ENCODE peak calls at places on chromosomes 11 and 22, in ten cellular contexts. B is right lobe of liver; W is omental fat pad; J is upper lobe of right lung; D is CD8-positive, alpha-beta T cell; H is A549; V is CD4-positive, alpha-beta T cell; I is lower lobe of right lung; K is Panc1; G is heart right ventricle. O is an unnamed sample.

GRCh38 chr22:38176170-38176741 is 5.4 kb downstream of the PLA2G6 start:
- ATAC-seq in B (peak), W (peak), J (peak), D (peak), H (no peak), V (no peak), I (peak), K (peak), G (peak), O (peak)

GRCh38 chr11:61152816-61153592 is 8.2 kb downstream of the VPS37C start:
- ATAC-seq in B (no peak), W (peak), J (no peak), D (no peak), H (no peak), V (no peak), I (peak), K (peak), G (peak), O (peak)

GRCh38 chr11:86116996-86117705 is 48.3 kb upstream of the PICALM start:
- ATAC-seq in B (no peak), W (no peak), J (peak), D (no peak), H (peak), V (no peak), I (peak), K (no peak), G (peak), O (no peak)

GRCh38 chr11:77191823-77192495 is 63.9 kb downstream of the MYO7A start:
- ATAC-seq in B (no peak), W (peak), J (peak), D (peak), H (peak), V (peak), I (peak), K (peak), G (no peak), O (no peak)

GRCh38 chr11:125253289-125253688 is 88.7 kb downstream of the PKNOX2 start:
- ATAC-seq in B (no peak), W (no peak), J (no peak), D (no peak), H (no peak), V (no peak), I (no peak), K (no peak), G (peak), O (no peak)

GRCh38 chr11:130023204-130023603 is 20.6 kb upstream of the PRDM10 start:
- ATAC-seq in B (peak), W (no peak), J (peak), D (no peak), H (no peak), V (no peak), I (peak), K (peak), G (no peak), O (no peak)

GRCh38 chr11:124277809-124278208 is 21.6 kb downstream of the OR8G5 start:
- ATAC-seq in B (no peak), W (no peak), J (peak), D (no peak), H (no peak), V (no peak), I (no peak), K (no peak), G (no peak), O (no peak)

GRCh38 chr11:79396001-79396400 is 44.8 kb downstream of the TENM4 start:
- ATAC-seq in B (no peak), W (no peak), J (no peak), D (no peak), H (no peak), V (no peak), I (no peak), K (no peak), G (no peak), O (no peak)

GRCh38 chr11:66958956-66959274 is 732 bp upstream of the PC start:
- ATAC-seq in B (no peak), W (no peak), J (no peak), D (no peak), H (no peak), V (no peak), I (no peak), K (no peak), G (no peak), O (no peak)

GRCh38 chr22:35505394-35506258 is 35.0 kb upstream of the RASD2 start:
- ATAC-seq in B (no peak), W (no peak), J (no peak), D (no peak), H (no peak), V (no peak), I (no peak), K (no peak), G (no peak), O (no peak)

GRCh38 chr11:113184498-113184897 is 129.9 kb upstream of the TTC12 start:
- ATAC-seq in B (peak), W (peak), J (no peak), D (no peak), H (no peak), V (no peak), I (no peak), K (no peak), G (no peak), O (no peak)

GRCh38 chr22:30348395-30348794 is 8.3 kb downstream of the SF3A1 start:
- ATAC-seq in B (no peak), W (no peak), J (no peak), D (no peak), H (no peak), V (no peak), I (no peak), K (no peak), G (no peak), O (no peak)

GRCh38 chr11:14119357-14119756 is 156.8 kb downstream of the SPON1 start:
- ATAC-seq in B (no peak), W (no peak), J (peak), D (no peak), H (no peak), V (no peak), I (peak), K (no peak), G (no peak), O (no peak)

GRCh38 chr11:103877221-103877620 is 159.2 kb upstream of the DDI1 start:
- ATAC-seq in B (no peak), W (no peak), J (no peak), D (no peak), H (no peak), V (no peak), I (no peak), K (no peak), G (no peak), O (no peak)

GRCh38 chr11:13207665-13208594 is 69.7 kb upstream of the BMAL1 start:
- ATAC-seq in B (peak), W (peak), J (peak), D (peak), H (peak), V (peak), I (peak), K (peak), G (peak), O (peak)

GRCh38 chr11:125211191-125211953 is 46.8 kb downstream of the PKNOX2 start:
- ATAC-seq in B (no peak), W (no peak), J (no peak), D (no peak), H (no peak), V (no peak), I (peak), K (no peak), G (no peak), O (no peak)

GRCh38 chr22:22769434-22770279 is 118.0 kb upstream of the IGLL5 start:
- ATAC-seq in B (no peak), W (no peak), J (no peak), D (no peak), H (no peak), V (no peak), I (no peak), K (no peak), G (no peak), O (no peak)

GRCh38 chr11:36123353-36124220 is 165.6 kb downstream of the COMMD9 start:
- ATAC-seq in B (no peak), W (no peak), J (no peak), D (no peak), H (no peak), V (no peak), I (no peak), K (no peak), G (no peak), O (no peak)

GRCh38 chr11:13149991-13150390 is 127.6 kb upstream of the BMAL1 start:
- ATAC-seq in B (no peak), W (no peak), J (no peak), D (no peak), H (no peak), V (no peak), I (no peak), K (no peak), G (no peak), O (no peak)

GRCh38 chr11:36566407-36567053 is 1.3 kb upstream of the RAG1 start:
- ATAC-seq in B (no peak), W (no peak), J (no peak), D (no peak), H (no peak), V (no peak), I (no peak), K (no peak), G (no peak), O (no peak)

GRCh38 chr11:11512090-11512489 is 109.7 kb downstream of the GALNT18 start:
- ATAC-seq in B (no peak), W (no peak), J (no peak), D (no peak), H (no peak), V (no peak), I (no peak), K (no peak), G (peak), O (no peak)

GRCh38 chr22:17842386-17842785 is 68.1 kb upstream of the BID start:
- ATAC-seq in B (peak), W (peak), J (peak), D (peak), H (no peak), V (peak), I (no peak), K (no peak), G (peak), O (no peak)

GRCh38 chr11:111665779-111666178 is 63.5 kb downstream of the SIK2 start:
- ATAC-seq in B (peak), W (no peak), J (peak), D (no peak), H (no peak), V (no peak), I (peak), K (peak), G (peak), O (no peak)

DNA sequence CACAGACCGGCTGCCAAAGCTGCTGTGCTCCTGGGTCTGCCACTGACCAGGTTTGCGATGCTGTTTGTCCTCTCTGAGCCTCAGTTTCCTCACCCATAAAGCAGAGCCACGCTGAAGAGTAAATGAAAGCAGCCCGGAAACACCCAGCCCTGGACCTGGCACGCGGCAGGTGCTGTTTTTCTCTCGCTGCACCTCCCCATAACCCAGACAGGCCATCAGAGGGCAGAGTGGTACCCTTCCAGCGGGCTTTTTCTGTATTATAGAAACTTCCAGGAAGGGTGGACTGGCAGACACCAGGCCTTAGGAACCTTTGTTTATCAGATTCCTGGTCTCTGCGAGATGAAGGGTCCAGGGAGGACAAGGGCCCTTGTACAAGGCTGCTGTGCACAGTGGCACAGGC is 17.9 kb upstream of the FGF19 start:
- ATAC-seq in B (peak), W (no peak), J (no peak), D (no peak), H (peak), V (no peak), I (no peak), K (peak), G (no peak), O (no peak)
- TF ChIP-seq CTCF in B (peak), W (no peak), J (no peak), D (no peak), H (peak), V (no peak), I (no peak), K (no peak), G (peak), O (no peak)

GRCh38 chr11:64650923-64651523 is 60.0 kb downstream of the SLC22A12 start:
- ATAC-seq in B (no peak), W (no peak), J (peak), D (no peak), H (no peak), V (no peak), I (no peak), K (no peak), G (no peak), O (no peak)

GRCh38 chr11:64652586-64653387 is 61.8 kb downstream of the SLC22A12 start:
- ATAC-seq in B (peak), W (peak), J (peak), D (peak), H (peak), V (peak), I (peak), K (peak), G (peak), O (peak)

GRCh38 chr11:64647019-64647805 is 56.2 kb downstream of the SLC22A12 start:
- ATAC-seq in B (no peak), W (no peak), J (no peak), D (no peak), H (no peak), V (no peak), I (no peak), K (no peak), G (peak), O (no peak)

GRCh38 chr11:64648551-64648950 is 57.5 kb downstream of the SLC22A12 start:
- ATAC-seq in B (no peak), W (no peak), J (no peak), D (no peak), H (no peak), V (no peak), I (no peak), K (no peak), G (no peak), O (no peak)

GRCh38 chr11:64649304-64649703 is 58.3 kb downstream of the SLC22A12 start:
- ATAC-seq in B (no peak), W (no peak), J (no peak), D (no peak), H (no peak), V (no peak), I (no peak), K (no peak), G (peak), O (no peak)
- TF ChIP-seq CTCF in B (peak), W (no peak), J (peak), D (no peak), H (peak), V (no peak), I (peak), K (peak), G (peak), O (no peak)

DNA sequence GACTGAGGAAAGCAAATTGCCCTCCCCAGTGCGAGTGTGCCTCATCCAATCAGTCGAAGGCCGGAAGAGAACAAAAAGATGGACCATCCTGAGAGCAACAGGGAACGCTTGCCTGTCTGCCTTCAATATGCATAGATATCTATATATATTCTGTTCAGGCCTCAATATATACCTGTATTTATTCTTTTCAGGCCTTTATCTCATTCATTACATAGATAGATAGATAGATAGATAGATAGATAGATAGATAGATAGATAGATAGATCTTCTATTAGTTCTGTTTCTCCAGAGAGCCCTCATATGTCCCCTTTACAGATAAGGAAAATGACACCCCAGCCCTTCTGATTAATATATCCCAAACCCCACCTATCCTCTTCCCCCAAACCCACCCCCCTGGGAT is 55.1 kb upstream of the LMO2 start:
- ATAC-seq in B (no peak), W (no peak), J (no peak), D (no peak), H (no peak), V (no peak), I (no peak), K (no peak), G (no peak), O (no peak)
- TF ChIP-seq CTCF in B (no peak), W (no peak), J (no peak), D (no peak), H (no peak), V (no peak), I (no peak), K (no peak), G (no peak), O (no peak)

GRCh38 chr22:41820447-41820846 is 12.5 kb upstream of the SREBF2 start:
- ATAC-seq in B (no peak), W (no peak), J (no peak), D (no peak), H (no peak), V (no peak), I (no peak), K (no peak), G (no peak), O (no peak)

GRCh38 chr22:41825376-41825775 is 7.5 kb upstream of the SREBF2 start:
- ATAC-seq in B (no peak), W (no peak), J (no peak), D (no peak), H (no peak), V (no peak), I (no peak), K (no peak), G (peak), O (no peak)

GRCh38 chr22:41821449-41822030 is 11.4 kb upstream of the SREBF2 start:
- ATAC-seq in B (no peak), W (no peak), J (no peak), D (no peak), H (no peak), V (no peak), I (no peak), K (no peak), G (no peak), O (no peak)

GRCh38 chr22:41826001-41826400 is 6.9 kb upstream of the SREBF2 start:
- ATAC-seq in B (no peak), W (no peak), J (no peak), D (no peak), H (no peak), V (no peak), I (no peak), K (no peak), G (peak), O (no peak)

DNA sequence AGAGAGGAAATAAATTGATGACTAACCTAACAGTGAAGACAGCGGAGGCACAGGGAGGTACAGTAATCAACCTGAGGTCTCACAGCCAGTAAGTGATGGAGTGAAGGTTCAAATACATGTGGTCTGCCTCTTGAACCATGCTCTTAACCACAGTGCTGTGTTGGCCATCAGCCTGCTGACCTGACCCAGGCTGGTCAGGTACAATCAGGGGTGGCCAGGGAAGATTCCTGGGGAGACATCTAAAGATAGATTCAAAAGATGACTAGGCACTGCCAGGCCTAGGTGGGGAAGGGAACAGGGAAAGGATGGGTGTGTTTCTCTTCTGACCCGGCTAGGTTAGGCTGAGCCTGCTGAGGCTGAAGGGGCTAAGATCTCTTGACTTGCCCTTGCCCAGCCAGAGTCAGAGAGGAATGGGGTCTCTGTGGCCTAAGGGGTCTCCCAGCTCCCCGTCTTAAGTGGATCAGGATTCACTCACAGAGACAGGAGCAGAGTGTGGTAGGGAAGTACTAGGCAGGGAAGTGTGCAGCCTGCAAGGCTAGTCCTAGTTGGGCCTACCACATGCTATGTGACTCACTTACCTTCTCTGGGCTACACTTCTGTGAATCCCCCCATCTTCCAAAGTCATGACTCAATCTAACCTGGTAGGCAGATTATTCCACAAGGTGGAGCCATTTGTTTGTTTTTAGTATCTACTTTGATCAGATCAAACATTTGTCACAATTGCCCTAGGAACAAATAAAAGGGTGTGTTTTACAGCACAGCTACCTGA is 10.4 kb upstream of the SREBF2 start:
- ATAC-seq in B (peak), W (peak), J (peak), D (peak), H (peak), V (peak), I (peak), K (peak), G (no peak), O (no peak)
- TF ChIP-seq CTCF in B (peak), W (no peak), J (peak), D (peak), H (peak), V (peak), I (peak), K (no peak), G (peak), O (no peak)

GRCh38 chr11:122671270-122671906 is 15.9 kb downstream of the UBASH3B start:
- ATAC-seq in B (no peak), W (no peak), J (peak), D (no peak), H (peak), V (no peak), I (peak), K (no peak), G (peak), O (no peak)
- TF ChIP-seq CTCF in B (no peak), W (no peak), J (no peak), D (no peak), H (no peak), V (no peak), I (no peak), K (no peak), G (no peak), O (no peak)

DNA sequence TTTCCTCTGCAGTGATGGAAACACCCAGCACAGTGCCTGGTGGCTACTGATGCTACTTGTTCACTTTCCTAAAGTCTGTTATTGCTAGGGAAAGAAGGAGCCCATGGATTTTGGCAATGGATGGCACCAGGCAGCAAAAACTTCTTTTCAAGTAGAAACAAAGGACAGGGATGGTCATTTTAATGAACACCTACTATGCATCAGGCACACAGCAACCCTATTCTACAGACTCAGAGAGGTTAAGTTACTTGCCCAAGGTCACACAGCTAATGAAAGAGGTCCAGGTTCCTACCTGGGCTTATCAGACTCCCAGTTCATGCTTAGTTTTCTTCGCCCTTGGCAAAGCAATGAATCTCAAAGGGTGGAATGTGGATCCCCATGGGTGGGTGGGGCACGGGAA is 36.9 kb upstream of the CD82 start:
- ATAC-seq in B (no peak), W (no peak), J (no peak), D (no peak), H (no peak), V (no peak), I (no peak), K (no peak), G (no peak), O (no peak)
- TF ChIP-seq CTCF in B (no peak), W (no peak), J (no peak), D (no peak), H (no peak), V (no peak), I (no peak), K (no peak), G (no peak), O (no peak)

GRCh38 chr11:106950067-106950491 is 68.2 kb downstream of the GUCY1A2 start:
- ATAC-seq in B (no peak), W (no peak), J (peak), D (no peak), H (no peak), V (no peak), I (peak), K (no peak), G (peak), O (no peak)
- TF ChIP-seq CTCF in B (no peak), W (no peak), J (no peak), D (no peak), H (no peak), V (no peak), I (no peak), K (no peak), G (no peak), O (no peak)